ENCODE peak calls at places on chromosomes 2 and 18, in five cellular contexts. D is brain microvascular endothelial cell, Z is vagina, F is A549, M is right lobe of liver. A is an unnamed sample.

GRCh38 chr2:192162392-192163042 is 32.2 kb downstream of the TMEFF2 start:
- DNase-seq in Z (no peak), M (peak; percentile 28), D (peak; percentile 75), F (peak; percentile 4), A (peak; percentile 38)

GRCh38 chr18:79962311-79962710 is 2.1 kb upstream of the HSBP1L1 start:
- DNase-seq in F (no peak), Z (peak; percentile 96), M (no peak), D (peak; percentile 41), A (no peak)

GRCh38 chr2:36476411-36476810 is 120.8 kb downstream of the CRIM1 start:
- DNase-seq in M (no peak), D (no peak), Z (no peak), F (no peak), A (no peak)

GRCh38 chr18:44839239-44839666 is 158.6 kb downstream of the SETBP1 start:
- DNase-seq in D (peak; percentile 12), M (peak; percentile 74), F (peak; percentile 38), Z (no peak), A (peak; percentile 39)

GRCh38 chr2:38438536-38439225 is 61.6 kb upstream of the ATL2 start:
- DNase-seq in D (no peak), Z (no peak), M (no peak), F (no peak), A (no peak)

GRCh38 chr18:2889761-2890192 is 43.0 kb downstream of the EMILIN2 start:
- DNase-seq in F (no peak), Z (no peak), D (peak; percentile 62), M (no peak), A (no peak)

GRCh38 chr2:127622561-127623387 is 23.2 kb upstream of the GPR17 start:
- DNase-seq in F (no peak), D (no peak), M (no peak), Z (no peak), A (no peak)

GRCh38 chr2:233758849-233759248 is 1.2 kb upstream of the UGT1A1 start:
- DNase-seq in F (no peak), M (no peak), D (no peak), Z (no peak), A (no peak)

GRCh38 chr2:69798909-69799526 is 30.4 kb upstream of the GMCL1 start:
- DNase-seq in Z (no peak), D (peak; percentile 96), F (no peak), M (no peak), A (no peak)

GRCh38 chr2:237254911-237255578 is 158.9 kb downstream of the COL6A3 start:
- DNase-seq in M (no peak), F (no peak), D (peak; percentile 89), Z (no peak), A (no peak)

GRCh38 chr2:59413751-59414570 is 1139.5 kb downstream of the BCL11A start:
- DNase-seq in D (no peak), F (no peak), Z (no peak), M (no peak), A (no peak)

GRCh38 chr2:152504618-152505017 is 169.6 kb downstream of the FMNL2 start:
- DNase-seq in Z (no peak), F (peak; percentile 49), M (no peak), D (peak; percentile 76), A (no peak)

GRCh38 chr2:149894226-149894625 is 306.7 kb upstream of the MMADHC start:
- DNase-seq in M (no peak), F (no peak), Z (no peak), D (no peak), A (no peak)

GRCh38 chr2:168118733-168119518 is 128.5 kb downstream of the STK39 start:
- DNase-seq in D (peak; percentile 82), F (peak; percentile 4), Z (no peak), M (no peak), A (no peak)

GRCh38 chr2:60260646-60261296 is 292.7 kb downstream of the BCL11A start:
- DNase-seq in M (peak; percentile 48), F (no peak), D (peak; percentile 3), Z (no peak), A (no peak)

GRCh38 chr2:230905448-230906430 is 19.3 kb downstream of the GPR55 start:
- DNase-seq in M (no peak), Z (peak; percentile 55), D (peak; percentile 15), F (no peak), A (peak; percentile 32)

GRCh38 chr2:85394256-85394655 is 15.9 kb downstream of the CAPG start:
- DNase-seq in F (no peak), D (no peak), Z (no peak), M (no peak), A (no peak)

GRCh38 chr2:215764441-215765048 is 248.8 kb downstream of the MREG start:
- DNase-seq in D (peak; percentile 80), Z (no peak), M (no peak), F (no peak), A (no peak)

DNA sequence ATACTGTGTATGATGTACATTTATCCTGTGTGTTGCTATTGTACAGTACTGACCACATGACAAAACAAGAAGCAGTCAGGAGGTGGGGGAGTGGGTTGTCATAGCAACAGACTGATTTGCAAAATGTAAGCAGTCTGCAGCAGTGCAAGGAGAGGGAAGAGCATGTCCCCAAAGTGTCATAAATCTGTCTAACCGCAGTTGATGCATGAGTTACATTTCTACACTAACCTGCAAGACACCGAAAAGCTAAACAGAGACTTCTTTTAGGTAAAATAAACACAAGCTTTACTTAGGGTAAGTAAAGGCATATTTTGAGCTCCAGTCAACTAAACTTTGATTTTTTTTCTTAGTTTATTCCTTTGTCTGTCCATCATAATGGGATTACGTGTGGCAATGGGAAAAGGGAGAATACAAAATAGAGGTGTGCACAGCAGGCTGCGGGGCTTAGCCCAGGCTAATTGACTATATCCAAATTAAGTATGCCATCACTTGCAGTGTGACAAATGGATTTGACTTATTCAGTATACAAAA is 134.5 kb downstream of the MEIS1 start:
- DNase-seq in Z (no peak), M (no peak), F (no peak), D (no peak), A (no peak)
- H3K27ac ChIP-seq in Z (no peak overlapping the region), M (no peak overlapping the region), F (no peak overlapping the region), D (no peak overlapping the region), A (no peak overlapping the region)

DNA sequence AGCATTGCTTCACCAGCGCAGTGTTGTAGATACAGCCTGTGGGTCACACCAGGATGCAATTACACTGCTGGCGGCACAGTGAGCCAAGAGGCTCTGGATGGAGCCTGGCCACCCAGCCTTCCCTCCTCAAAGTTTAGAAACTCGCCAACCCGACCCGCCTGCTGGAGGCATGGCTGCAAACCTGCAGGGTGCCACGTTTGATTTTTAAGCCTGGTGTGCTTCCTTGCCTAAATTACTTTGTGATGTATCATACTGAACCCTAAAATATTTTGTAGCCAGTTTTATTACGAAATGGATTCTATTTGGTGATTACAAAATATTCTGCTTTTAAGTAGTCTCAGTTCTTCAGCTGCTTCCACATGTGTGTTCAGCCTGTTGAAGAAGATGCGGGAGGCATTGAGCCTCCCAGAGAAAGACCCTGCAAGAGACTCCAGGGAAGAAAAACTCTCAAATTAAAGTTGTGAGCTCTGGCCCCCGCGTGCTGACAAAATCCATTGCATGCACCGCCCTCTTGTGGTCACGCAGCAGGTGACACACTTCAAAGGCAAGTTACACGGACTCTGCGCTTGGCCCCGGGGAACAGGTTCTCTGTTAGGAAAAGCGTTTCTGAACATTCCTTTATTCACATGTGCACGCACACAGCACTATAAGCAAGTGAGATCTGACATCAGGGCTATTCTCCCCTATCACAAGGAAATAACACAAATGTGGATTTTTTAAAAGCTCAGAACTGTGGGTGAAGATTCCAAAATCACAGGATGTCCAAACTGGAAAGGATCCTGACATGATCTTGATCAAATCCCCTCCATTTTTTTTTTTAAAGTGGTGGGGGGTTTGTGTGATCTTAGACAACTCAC is 63.0 kb upstream of the TWIST2 start:
- DNase-seq in M (peak; percentile 73), Z (no peak), F (peak; percentile 60), D (peak; percentile 44), A (peak; percentile 79)
- H3K27ac ChIP-seq in M (no peak overlapping the region), Z (peak overlapping the region; percentile 60), F (peak overlapping the region; percentile 68), D (no peak overlapping the region), A (no peak overlapping the region)

GRCh38 chr18:59810740-59811520 is 88.9 kb upstream of the PMAIP1 start:
- DNase-seq in M (no peak), Z (no peak), F (no peak), D (no peak), A (no peak)
- H3K27ac ChIP-seq in M (no peak overlapping the region), Z (no peak overlapping the region), F (no peak overlapping the region), D (no peak overlapping the region), A (no peak overlapping the region)

GRCh38 chr2:130372833-130373807 is 17.3 kb downstream of the PTPN18 start:
- DNase-seq in Z (no peak), F (no peak), D (no peak), M (no peak), A (no peak)

GRCh38 chr2:130375291-130376266 is 19.7 kb downstream of the PTPN18 start:
- DNase-seq in Z (no peak), D (no peak), M (no peak), F (no peak), A (no peak)

GRCh38 chr2:130376433-130377293 is 20.8 kb downstream of the PTPN18 start:
- DNase-seq in F (no peak), D (no peak), Z (no peak), M (no peak), A (no peak)

GRCh38 chr2:130373808-130374365 is 18.0 kb downstream of the PTPN18 start:
- DNase-seq in M (no peak), Z (no peak), D (no peak), F (no peak), A (no peak)

GRCh38 chr2:130374587-130375290 is 18.9 kb downstream of the PTPN18 start:
- DNase-seq in M (no peak), F (no peak), D (peak; percentile 42), Z (no peak), A (no peak)
- H3K27ac ChIP-seq in M (no peak overlapping the region), F (peak overlapping the region; percentile 48), D (no peak overlapping the region), Z (no peak overlapping the region), A (no peak overlapping the region)

GRCh38 chr2:182426915-182427233 is at the start of gene PDE1A:
- DNase-seq in Z (no peak), F (no peak), M (no peak), D (no peak), A (no peak)

GRCh38 chr2:182432051-182432450 is 5.2 kb upstream of the PDE1A start:
- DNase-seq in D (no peak), M (no peak), F (no peak), Z (no peak), A (no peak)

GRCh38 chr2:182422864-182423263 is 4.0 kb downstream of the PDE1A start:
- DNase-seq in Z (no peak), F (no peak), M (no peak), D (no peak), A (no peak)

GRCh38 chr2:182426082-182426914 is 538 bp downstream of the PDE1A start:
- DNase-seq in Z (no peak), D (no peak), M (no peak), F (no peak), A (no peak)
- H3K27ac ChIP-seq in Z (peak overlapping the region; percentile 62), D (no peak overlapping the region), M (peak overlapping the region; percentile 13), F (peak overlapping the region; percentile 40), A (no peak overlapping the region)

GRCh38 chr2:219622472-219622871 is 5.0 kb upstream of the SLC4A3 start:
- DNase-seq in D (no peak), M (no peak), Z (no peak), F (no peak), A (no peak)

GRCh38 chr2:219618733-219619122 is 8.7 kb upstream of the SLC4A3 start:
- DNase-seq in Z (no peak), F (no peak), M (no peak), D (no peak), A (no peak)

GRCh38 chr2:219616550-219616949 is 10.9 kb upstream of the SLC4A3 start:
- DNase-seq in M (no peak), D (no peak), Z (no peak), F (no peak), A (no peak)

GRCh38 chr2:219619235-219619634 is 8.2 kb upstream of the SLC4A3 start:
- DNase-seq in M (no peak), D (no peak), F (no peak), Z (no peak), A (no peak)

GRCh38 chr2:219620546-219620945 is 6.9 kb upstream of the SLC4A3 start:
- DNase-seq in M (no peak), F (no peak), D (no peak), Z (no peak), A (no peak)
- H3K27ac ChIP-seq in M (no peak overlapping the region), F (no peak overlapping the region), D (no peak overlapping the region), Z (no peak overlapping the region), A (no peak overlapping the region)

A was measured in pancreas.